ENCODE peak calls at places on chromosomes 5 and 9, in eight cellular contexts. I is lung, N is heart left ventricle, A is fibroblast of the aortic adventitia, B is uterus, V is neural crest cell, Q is HCT116, X is RWPE2. S is an unnamed sample.

GRCh38 chr5:122741681-122742080 is 33.2 kb upstream of the SNX2 start:
- DNase-seq in B (no peak), I (no peak), A (no peak), N (no peak), V (no peak), Q (no peak), X (no peak), S (no peak)

GRCh38 chr5:132054697-132055440 is 5.6 kb upstream of the IL3 start:
- DNase-seq in I (no peak), N (no peak), Q (no peak), A (no peak), X (peak), V (no peak), B (no peak), S (no peak)

GRCh38 chr5:102450313-102450990 is 48.3 kb downstream of the SLCO6A1 start:
- DNase-seq in A (peak), I (no peak), B (no peak), V (no peak), N (no peak), Q (peak), X (no peak), S (no peak)

GRCh38 chr5:154446183-154447073 is 631 bp downstream of the SAP30L start:
- DNase-seq in V (peak), X (peak), A (peak), B (peak), I (peak), N (peak), Q (no peak), S (peak)

GRCh38 chr9:33860200-33860871 is 43.4 kb downstream of the UBE2R2 start:
- DNase-seq in N (no peak), I (no peak), X (no peak), A (peak), V (no peak), B (no peak), Q (no peak), S (no peak)

GRCh38 chr9:75299324-75299723 is 211.0 kb downstream of the OSTF1 start:
- DNase-seq in N (no peak), A (peak), X (no peak), I (no peak), B (no peak), V (no peak), Q (no peak), S (no peak)

GRCh38 chr5:153749941-153750340 is 259.5 kb downstream of the GRIA1 start:
- DNase-seq in X (no peak), N (no peak), V (no peak), A (no peak), I (no peak), Q (no peak), B (no peak), S (no peak)

GRCh38 chr5:140246378-140247122 is 56.4 kb downstream of the PFDN1 start:
- DNase-seq in Q (no peak), B (peak), I (no peak), X (peak), A (peak), V (no peak), N (peak), S (no peak)

GRCh38 chr9:79694676-79695400 is 123.1 kb downstream of the TLE4 start:
- DNase-seq in V (no peak), I (no peak), B (no peak), X (no peak), Q (no peak), N (no peak), A (peak), S (no peak)

GRCh38 chr5:44943637-44944036 is 134.9 kb downstream of the MRPS30 start:
- DNase-seq in N (no peak), Q (no peak), B (no peak), V (no peak), X (no peak), A (no peak), I (no peak), S (no peak)

GRCh38 chr5:145579336-145579735 is 255.8 kb downstream of the PRELID2 start:
- DNase-seq in V (no peak), I (no peak), B (no peak), Q (no peak), X (no peak), N (no peak), A (no peak), S (no peak)

GRCh38 chr5:134041570-134042411 is 37.0 kb upstream of the VDAC1 start:
- DNase-seq in A (no peak), I (no peak), N (no peak), Q (no peak), X (no peak), V (no peak), B (no peak), S (no peak)

GRCh38 chr9:17003576-17004240 is 131.1 kb upstream of the CNTLN start:
- DNase-seq in N (no peak), B (no peak), Q (no peak), X (no peak), A (peak), V (no peak), I (no peak), S (no peak)

GRCh38 chr5:673837-674629 is 19.1 kb downstream of the TPPP start:
- DNase-seq in V (no peak), N (no peak), B (no peak), X (no peak), A (no peak), Q (no peak), I (no peak), S (peak)

GRCh38 chr5:74107899-74108298 is 481.9 kb downstream of the ARHGEF28 start:
- DNase-seq in I (no peak), Q (no peak), A (no peak), V (no peak), X (no peak), B (no peak), N (no peak), S (no peak)

GRCh38 chr5:115825948-115826347 is 9.5 kb upstream of the CDO1 start:
- DNase-seq in A (no peak), X (no peak), Q (no peak), V (no peak), I (no peak), B (no peak), N (no peak), S (no peak)

GRCh38 chr9:129237195-129237611 is 59.1 kb upstream of the IER5L start:
- DNase-seq in N (no peak), A (peak), B (peak), V (no peak), I (no peak), Q (no peak), X (no peak), S (no peak)

GRCh38 chr9:132639322-132639721 is 30.5 kb downstream of the DDX31 start:
- DNase-seq in X (no peak), B (no peak), Q (no peak), V (no peak), A (no peak), N (no peak), I (no peak), S (no peak)

GRCh38 chr9:98455957-98456621 is 200.6 kb upstream of the TBC1D2 start:
- DNase-seq in V (no peak), N (no peak), X (no peak), A (peak), Q (no peak), B (no peak), I (no peak), S (no peak)

GRCh38 chr9:114006155-114006550 is 71.9 kb downstream of the AMBP start:
- DNase-seq in Q (no peak), B (peak), X (peak), V (no peak), I (peak), N (no peak), A (no peak), S (peak)

GRCh38 chr5:74334034-74334433 is 306.5 kb downstream of the ENC1 start:
- DNase-seq in N (no peak), V (no peak), A (no peak), B (no peak), X (no peak), I (no peak), Q (no peak), S (no peak)

GRCh38 chr5:29994519-29994918 is 1199.0 kb upstream of the CDH6 start:
- DNase-seq in Q (no peak), N (no peak), A (no peak), V (no peak), I (no peak), B (no peak), X (no peak), S (no peak)

GRCh38 chr5:102289251-102289899 is 6.7 kb downstream of the SLCO4C1 start:
- DNase-seq in I (no peak), A (no peak), B (no peak), V (no peak), X (no peak), N (no peak), Q (no peak), S (no peak)

GRCh38 chr9:85969727-85970126 is 28.8 kb downstream of the NAA35 start:
- DNase-seq in I (no peak), Q (no peak), B (no peak), N (no peak), V (no peak), X (no peak), A (no peak), S (no peak)

GRCh38 chr9:98230789-98231188 is 24.7 kb downstream of the TBC1D2 start:
- DNase-seq in X (no peak), N (no peak), V (no peak), A (no peak), Q (no peak), B (no peak), I (no peak), S (no peak)

GRCh38 chr5:168578506-168579205 is 512 bp downstream of the PANK3 start:
- DNase-seq in B (no peak), I (no peak), Q (no peak), V (peak), N (no peak), X (no peak), A (peak), S (no peak)
- TF ChIP-seq CTCF in B (no peak), I (no peak), Q (no peak), V (no peak), N (no peak), X (peak), A (no peak), S (no peak)

GRCh38 chr5:61640631-61641030 is 308.6 kb downstream of the ZSWIM6 start:
- DNase-seq in V (no peak), B (no peak), A (peak), X (no peak), N (no peak), I (no peak), Q (no peak), S (no peak)

GRCh38 chr5:61637566-61637965 is 305.5 kb downstream of the ZSWIM6 start:
- DNase-seq in Q (no peak), B (no peak), V (peak), N (no peak), A (no peak), X (no peak), I (no peak), S (no peak)

GRCh38 chr5:61638476-61638875 is 306.4 kb downstream of the ZSWIM6 start:
- DNase-seq in I (no peak), N (peak), X (no peak), A (no peak), B (no peak), V (no peak), Q (no peak), S (no peak)

DNA sequence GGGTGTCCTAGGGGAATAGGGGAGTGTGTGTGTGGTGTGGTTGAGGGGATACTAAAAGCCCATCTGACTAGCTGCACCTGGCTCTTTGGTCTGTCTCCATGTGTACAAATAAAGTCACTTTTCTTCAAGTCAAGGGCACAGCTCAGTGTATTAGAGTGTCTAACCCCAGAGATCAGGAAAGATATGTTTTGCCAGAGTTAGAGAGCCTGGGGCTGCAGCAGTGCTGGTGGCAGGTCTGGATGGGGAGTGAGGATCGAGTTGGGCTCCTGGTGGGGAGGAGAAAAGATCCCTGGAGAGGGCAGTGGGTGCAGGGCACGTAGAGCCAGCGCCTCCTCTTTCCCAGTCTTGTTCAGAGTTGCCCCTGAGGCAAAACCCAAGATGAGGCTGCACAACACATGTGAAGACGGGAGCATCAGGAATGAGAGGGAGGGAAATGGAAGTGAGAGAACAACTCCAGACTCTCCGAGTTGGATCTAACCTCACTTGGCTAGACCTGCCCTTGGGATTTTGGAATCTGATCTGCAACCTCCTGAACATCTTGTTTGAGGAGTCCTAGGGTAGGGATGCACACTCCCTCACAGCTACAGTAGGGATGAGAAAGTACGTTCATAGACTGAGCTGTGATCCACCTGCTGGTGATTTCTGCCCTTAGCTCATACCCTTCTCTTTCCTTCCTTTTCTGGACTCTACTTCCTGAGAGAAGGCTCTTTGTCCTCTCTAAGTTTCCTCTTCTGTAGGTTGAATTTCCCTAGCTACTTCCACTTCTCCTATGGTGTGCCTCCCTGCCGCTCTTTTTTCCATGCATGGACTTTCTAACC is 309.9 kb downstream of the ZSWIM6 start:
- DNase-seq in X (no peak), B (no peak), V (no peak), I (no peak), A (peak), N (no peak), Q (no peak), S (no peak)
- TF ChIP-seq CTCF in X (no peak), B (peak), V (no peak), I (no peak), A (peak), N (peak), Q (no peak), S (peak)

DNA sequence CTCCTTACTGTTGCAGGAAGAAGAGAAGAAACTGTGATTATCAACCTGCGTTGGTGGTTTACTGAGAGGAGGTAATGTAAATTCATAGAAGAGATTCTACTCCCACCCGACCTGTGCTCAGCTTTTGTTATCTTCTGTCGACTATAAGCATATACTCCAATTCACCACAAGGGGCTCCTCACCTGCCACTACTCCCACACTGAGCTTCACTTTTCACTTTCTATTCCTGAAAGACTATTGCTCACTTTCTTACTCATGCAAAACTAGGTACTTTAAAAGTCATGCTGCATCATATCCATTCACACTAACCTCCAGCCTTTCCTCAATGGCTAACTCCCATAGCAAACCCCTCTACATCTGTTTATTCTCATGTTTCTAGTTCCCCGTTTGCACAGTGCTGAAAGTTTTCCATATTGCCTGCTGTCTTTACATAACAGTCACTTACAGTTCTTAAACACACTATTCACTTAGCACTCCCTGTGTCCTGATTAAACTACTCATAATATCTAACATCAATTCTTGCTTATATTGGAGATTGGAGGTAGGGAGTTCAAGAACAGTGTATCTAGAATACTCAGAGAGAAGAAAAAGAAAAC is 1062.6 kb downstream of the NR2F1-AS1 start:
- DNase-seq in A (peak), V (no peak), N (no peak), Q (peak), B (no peak), X (no peak), I (no peak), S (no peak)
- TF ChIP-seq CTCF in A (peak), V (peak), N (peak), Q (peak), B (no peak), X (peak), I (no peak), S (peak)

GRCh38 chr5:160799160-160799559 is 52.9 kb downstream of the ATP10B start:
- DNase-seq in X (no peak), V (no peak), I (no peak), N (no peak), B (no peak), A (no peak), Q (no peak), S (no peak)

GRCh38 chr5:160800375-160800774 is 51.6 kb downstream of the ATP10B start:
- DNase-seq in Q (no peak), B (no peak), V (no peak), X (no peak), N (no peak), A (no peak), I (no peak), S (no peak)

GRCh38 chr5:160797020-160797419 is 55.0 kb downstream of the ATP10B start:
- DNase-seq in V (no peak), A (no peak), Q (no peak), I (no peak), B (no peak), X (no peak), N (no peak), S (no peak)

GRCh38 chr5:160805376-160805775 is 46.6 kb downstream of the ATP10B start:
- DNase-seq in Q (no peak), I (no peak), A (no peak), B (no peak), N (no peak), X (no peak), V (no peak), S (no peak)

GRCh38 chr5:160802567-160802966 is 49.4 kb downstream of the ATP10B start:
- DNase-seq in N (no peak), A (no peak), Q (no peak), V (no peak), B (no peak), X (no peak), I (no peak), S (no peak)
- TF ChIP-seq CTCF in N (no peak), A (no peak), Q (no peak), V (no peak), B (no peak), X (peak), I (no peak), S (no peak)

GRCh38 chr5:1867114-1867814 is 15.5 kb downstream of the IRX4 start:
- DNase-seq in I (no peak), B (no peak), A (no peak), Q (no peak), N (no peak), V (no peak), X (no peak), S (no peak)

GRCh38 chr5:1865486-1865885 is 17.2 kb downstream of the IRX4 start:
- DNase-seq in A (no peak), V (no peak), N (no peak), Q (no peak), X (no peak), B (no peak), I (no peak), S (no peak)

GRCh38 chr5:1867815-1868143 is 14.9 kb downstream of the IRX4 start:
- DNase-seq in A (no peak), N (no peak), Q (no peak), B (no peak), I (no peak), V (no peak), X (no peak), S (no peak)

GRCh38 chr5:1865948-1866347 is 16.8 kb downstream of the IRX4 start:
- DNase-seq in N (no peak), B (no peak), Q (no peak), A (no peak), I (no peak), V (no peak), X (no peak), S (no peak)

GRCh38 chr5:1864896-1865440 is 17.8 kb downstream of the IRX4 start:
- DNase-seq in B (no peak), A (no peak), N (no peak), I (no peak), X (no peak), V (no peak), Q (no peak), S (no peak)
- TF ChIP-seq CTCF in B (no peak), A (no peak), N (no peak), I (no peak), X (no peak), V (no peak), Q (no peak), S (no peak)

GRCh38 chr5:177578331-177578730 is 13.7 kb upstream of the TMED9 start:
- DNase-seq in X (no peak), I (no peak), V (no peak), B (no peak), Q (no peak), N (no peak), A (no peak), S (no peak)
- TF ChIP-seq CTCF in X (no peak), I (no peak), V (no peak), B (no peak), Q (no peak), N (no peak), A (no peak), S (no peak)

DNA sequence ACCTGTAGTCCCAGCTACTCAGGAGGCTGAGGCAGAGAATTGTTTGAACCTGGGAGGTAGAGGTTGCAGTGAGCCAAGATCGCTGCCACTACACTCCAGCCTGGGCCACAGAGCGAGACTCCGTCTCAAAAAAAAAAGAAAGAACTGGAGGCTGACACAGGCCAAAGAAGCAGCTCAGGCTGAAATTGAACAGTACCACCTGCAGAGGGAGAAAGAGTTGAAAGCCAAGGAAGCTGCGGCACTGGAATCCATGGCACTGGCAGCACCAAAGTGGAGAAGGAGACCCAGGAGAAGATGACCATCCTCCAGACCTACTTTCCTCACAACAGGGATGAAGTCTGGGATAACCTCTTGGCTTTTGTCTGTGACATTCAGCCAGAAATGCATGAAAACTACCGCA is 11.3 kb upstream of the TMEM141 start:
- DNase-seq in N (no peak), I (no peak), B (no peak), Q (no peak), V (no peak), X (no peak), A (no peak), S (no peak)
- TF ChIP-seq CTCF in N (no peak), I (no peak), B (no peak), Q (peak), V (no peak), X (no peak), A (no peak), S (no peak)

DNA sequence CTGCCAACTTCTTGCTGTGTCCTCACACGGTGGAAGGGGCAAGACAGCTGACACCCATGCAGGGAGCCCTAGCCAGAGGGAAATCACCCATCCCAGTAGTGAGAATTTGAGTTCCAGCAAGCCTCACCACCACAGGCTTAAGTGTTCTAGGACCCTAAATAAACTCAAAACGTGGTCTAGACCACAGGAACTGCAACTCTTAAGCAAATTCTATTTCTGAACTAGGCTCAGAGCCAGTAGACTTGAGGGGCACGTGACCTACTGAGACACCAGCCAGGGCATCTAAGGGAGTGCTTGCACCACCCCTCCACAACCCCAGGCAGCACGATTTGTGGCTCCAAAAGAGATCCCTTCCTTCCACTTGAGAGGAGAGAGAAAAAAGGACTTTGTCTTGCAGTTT is 96.0 kb upstream of the PHF24 start:
- DNase-seq in B (no peak), X (no peak), A (no peak), Q (no peak), V (no peak), N (no peak), I (no peak), S (no peak)
- TF ChIP-seq CTCF in B (no peak), X (no peak), A (no peak), Q (no peak), V (no peak), N (no peak), I (no peak), S (no peak)

DNA sequence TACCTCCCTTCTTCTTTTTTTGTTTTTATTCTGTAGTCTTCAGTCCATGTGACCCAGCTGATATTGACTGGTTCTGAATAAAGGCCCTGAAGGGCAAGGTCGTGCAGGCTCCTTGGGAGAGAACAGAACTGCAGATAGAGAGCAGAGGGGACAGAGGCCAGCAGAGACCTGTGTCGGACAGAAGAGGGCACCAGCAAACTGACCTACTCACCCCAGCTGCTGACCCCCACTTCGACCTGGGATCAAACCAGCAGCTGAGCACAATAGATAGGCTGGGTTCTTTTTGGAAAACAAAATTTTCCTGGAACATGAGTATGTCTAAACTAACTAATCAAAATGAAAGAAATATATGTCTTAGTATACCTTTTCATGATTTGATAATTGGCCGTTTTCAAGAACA is 695.1 kb downstream of the NR2F1-AS1 start:
- DNase-seq in N (no peak), A (no peak), X (no peak), B (no peak), V (peak), I (no peak), Q (no peak), S (no peak)
- TF ChIP-seq CTCF in N (no peak), A (no peak), X (peak), B (peak), V (peak), I (no peak), Q (peak), S (peak)

S was measured in type B pancreatic cell.